ENCODE peak calls at places on chromosomes 3 and 15, in nine cellular contexts. Y is neural progenitor cell; Q is Jurkat, Clone E6-1; J is mesendoderm; X is choroid plexus epithelial cell; W is suprapubic skin; I is Peyer's patch; R is right cardiac atrium; G is BJ. D is an unnamed sample.

GRCh38 chr3:190560284-190560895 is 46.5 kb downstream of the IL1RAP start:
- DNase-seq in Y (no peak), Q (no peak), J (no peak), X (no peak), W (no peak), I (no peak), R (no peak), G (no peak), D (no peak)

GRCh38 chr3:12948891-12949711 is 107.7 kb upstream of the RPL32 start:
- DNase-seq in Y (no peak), Q (no peak), J (no peak), X (no peak), W (no peak), I (no peak), R (no peak), G (no peak), D (no peak)

GRCh38 chr3:14256046-14256445 is 77.4 kb downstream of the LSM3 start:
- DNase-seq in Y (no peak), Q (no peak), J (no peak), X (no peak), W (no peak), I (no peak), R (no peak), G (no peak), D (no peak)

GRCh38 chr15:101455291-101455916 is 34.1 kb downstream of the PCSK6 start:
- DNase-seq in Y (no peak), Q (no peak), J (no peak), X (no peak), W (no peak), I (no peak), R (no peak), G (no peak), D (no peak)

GRCh38 chr3:171416666-171417065 is 43.5 kb downstream of the TNIK start:
- DNase-seq in Y (no peak), Q (no peak), J (no peak), X (no peak), W (no peak), I (no peak), R (no peak), G (no peak), D (no peak)

GRCh38 chr3:111852540-111852939 is 6.5 kb upstream of the PHLDB2 start:
- DNase-seq in Y (no peak), Q (no peak), J (peak; percentile 97), X (peak; percentile 45), W (no peak), I (no peak), R (no peak), G (no peak), D (no peak)

GRCh38 chr15:92034227-92034626 is 180.7 kb downstream of the SLCO3A1 start:
- DNase-seq in Y (no peak), Q (no peak), J (no peak), X (no peak), W (peak; percentile 39), I (no peak), R (no peak), G (no peak), D (no peak)

GRCh38 chr3:18649666-18650363 is 224.7 kb upstream of the SATB1 start:
- DNase-seq in Y (no peak), Q (no peak), J (no peak), X (no peak), W (no peak), I (no peak), R (no peak), G (no peak), D (no peak)

DNA sequence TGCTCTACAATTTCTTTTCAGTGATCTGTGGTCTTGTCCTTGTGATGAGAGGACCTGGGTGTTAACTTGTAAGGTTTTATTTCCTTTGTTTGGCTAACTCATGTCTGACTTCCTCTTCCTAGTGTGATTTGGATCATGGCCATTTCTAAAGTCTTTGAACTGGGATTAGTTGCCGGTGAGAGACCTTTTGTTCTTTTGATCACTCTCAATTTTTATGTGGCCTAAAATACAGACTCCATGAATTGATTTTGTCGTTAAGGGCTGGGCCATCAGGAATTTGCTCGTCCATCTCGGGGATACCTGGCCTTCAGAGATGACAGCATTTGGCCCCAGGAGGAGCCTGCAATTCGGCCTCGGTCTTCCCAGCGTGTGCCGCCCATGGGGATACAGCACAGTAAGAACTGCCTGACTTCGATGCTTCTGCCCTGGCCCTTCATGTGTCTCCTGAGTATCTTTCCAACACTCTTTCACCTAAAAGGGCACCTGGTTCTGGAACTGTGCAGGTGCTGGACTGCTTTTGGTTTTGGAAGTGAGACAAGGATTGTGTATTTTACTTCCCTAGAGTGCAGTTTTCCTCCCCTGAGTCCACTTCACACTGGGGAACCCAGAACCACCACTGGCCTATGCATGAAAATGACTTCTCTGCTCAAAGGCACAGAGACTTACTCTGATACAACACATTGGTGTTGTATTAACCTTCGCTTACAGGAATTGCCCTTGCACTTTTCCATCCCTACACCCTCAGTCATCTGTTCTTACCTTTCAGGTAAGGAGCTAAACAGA is 13.1 kb upstream of the LRRC2 start:
- DNase-seq in Y (no peak), Q (peak; percentile 28), J (peak; percentile 54), X (peak; percentile 9), W (no peak), I (no peak), R (no peak), G (no peak), D (no peak)
- H3K4me3 ChIP-seq in Y (no peak overlapping the region), Q (no peak overlapping the region), J (peak overlapping the region; percentile 96), X (no peak overlapping the region), W (no peak overlapping the region), I (no peak overlapping the region), R (no peak overlapping the region), G (no peak overlapping the region), D (no peak overlapping the region)

GRCh38 chr15:88465633-88466219 is 1.5 kb downstream of the MRPL46 start:
- DNase-seq in Y (no peak), Q (no peak), J (peak; percentile 36), X (peak; percentile 66), W (no peak), I (no peak), R (no peak), G (peak; percentile 12), D (no peak)
- H3K4me3 ChIP-seq in Y (peak overlapping the region; percentile 91), Q (peak overlapping the region; percentile 98), J (no peak overlapping the region), X (no peak overlapping the region), W (peak overlapping the region; percentile 95), I (no peak overlapping the region), R (no peak overlapping the region), G (no peak overlapping the region), D (no peak overlapping the region)

DNA sequence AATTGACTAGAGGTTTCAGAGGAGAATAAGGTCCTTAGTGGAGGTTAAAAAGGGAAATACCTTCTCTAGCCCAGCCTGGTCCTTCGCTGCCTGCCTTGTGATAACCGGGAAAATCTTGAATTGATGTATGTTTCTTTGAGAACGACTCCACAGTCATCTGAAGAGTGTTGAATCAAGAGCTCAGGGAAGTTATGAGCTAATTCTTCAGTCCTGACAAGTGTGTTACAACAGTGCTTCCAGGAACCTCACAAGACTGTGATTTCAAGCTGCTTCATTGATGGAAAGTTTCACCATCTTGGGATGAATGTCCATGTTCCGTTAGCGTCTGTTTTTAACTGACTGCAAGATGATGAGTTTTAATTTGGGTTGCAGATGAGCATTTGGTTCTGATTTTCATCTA is 12.5 kb downstream of the TMEM41A start:
- DNase-seq in Y (no peak), Q (no peak), J (no peak), X (no peak), W (no peak), I (no peak), R (no peak), G (no peak), D (no peak)
- H3K4me3 ChIP-seq in Y (no peak overlapping the region), Q (no peak overlapping the region), J (no peak overlapping the region), X (no peak overlapping the region), W (no peak overlapping the region), I (no peak overlapping the region), R (no peak overlapping the region), G (no peak overlapping the region), D (no peak overlapping the region)

GRCh38 chr3:34178415-34178814 is 380.0 kb downstream of the PDCD6IP start:
- DNase-seq in Y (no peak), Q (no peak), J (no peak), X (no peak), W (no peak), I (no peak), R (no peak), G (no peak), D (no peak)

GRCh38 chr3:34175636-34176186 is 377.3 kb downstream of the PDCD6IP start:
- DNase-seq in Y (no peak), Q (no peak), J (no peak), X (no peak), W (no peak), I (no peak), R (no peak), G (no peak), D (no peak)

GRCh38 chr3:34176723-34177122 is 378.3 kb downstream of the PDCD6IP start:
- DNase-seq in Y (no peak), Q (no peak), J (no peak), X (no peak), W (no peak), I (no peak), R (no peak), G (no peak), D (no peak)

GRCh38 chr3:34180532-34180931 is 382.1 kb downstream of the PDCD6IP start:
- DNase-seq in Y (no peak), Q (no peak), J (no peak), X (no peak), W (no peak), I (no peak), R (no peak), G (no peak), D (no peak)

GRCh38 chr3:34174740-34175139 is 376.3 kb downstream of the PDCD6IP start:
- DNase-seq in Y (no peak), Q (no peak), J (peak; percentile 5), X (peak; percentile 47), W (no peak), I (no peak), R (no peak), G (no peak), D (no peak)
- H3K4me3 ChIP-seq in Y (no peak overlapping the region), Q (no peak overlapping the region), J (no peak overlapping the region), X (no peak overlapping the region), W (no peak overlapping the region), I (no peak overlapping the region), R (no peak overlapping the region), G (no peak overlapping the region), D (no peak overlapping the region)

GRCh38 chr3:179450901-179451334 is 352 bp downstream of the GNB4 start:
- DNase-seq in Y (peak; percentile 45), Q (no peak), J (peak; percentile 28), X (peak; percentile 40), W (peak; percentile 74), I (no peak), R (no peak), G (no peak), D (no peak)
- H3K4me3 ChIP-seq in Y (peak overlapping the region; percentile 92), Q (peak overlapping the region; percentile 34), J (peak overlapping the region; percentile 84), X (peak overlapping the region; percentile 80), W (peak overlapping the region; percentile 83), I (peak overlapping the region; percentile 63), R (peak overlapping the region; percentile 86), G (peak overlapping the region; percentile 80), D (peak overlapping the region; percentile 84)

D was measured in RWPE2.